ENCODE peak calls at places on chromosome 10, in seven cellular contexts. L is body of pancreas, U is heart right ventricle, I is right atrium auricular region, P is A549, R is mammary epithelial cell, J is coronary artery. M is an unnamed sample.

GRCh38 chr10:61047788-61048560 is 104.0 kb upstream of the RHOBTB1 start:
- DNase-seq in U (no peak), P (no peak), L (no peak), R (no peak), I (no peak), J (no peak), M (no peak)

GRCh38 chr10:100311307-100311706 is 18.7 kb downstream of the PKD2L1 start:
- DNase-seq in U (no peak), R (no peak), J (no peak), P (no peak), L (no peak), I (no peak), M (no peak)

GRCh38 chr10:88880287-88881094 is 446 bp downstream of the STAMBPL1 start:
- DNase-seq in P (peak; percentile 69), I (peak; percentile 88), J (peak; percentile 86), L (peak; percentile 83), R (peak; percentile 83), U (peak; percentile 84), M (peak; percentile 81)

GRCh38 chr10:84524435-84524834 is 196.0 kb downstream of the CCSER2 start:
- DNase-seq in R (no peak), P (no peak), U (no peak), J (no peak), L (no peak), I (no peak), M (no peak)

GRCh38 chr10:9227679-9228365 is 1173.3 kb downstream of the GATA3 start:
- DNase-seq in L (no peak), P (no peak), R (peak; percentile 6), J (no peak), I (no peak), U (no peak), M (no peak)

GRCh38 chr10:45580371-45580770 is 92.2 kb downstream of the ZFAND4 start:
- DNase-seq in R (no peak), I (no peak), U (no peak), L (peak; percentile 12), J (no peak), P (no peak), M (peak; percentile 51)

GRCh38 chr10:78777466-78778256 is 291.1 kb upstream of the ZMIZ1 start:
- DNase-seq in J (peak; percentile 84), U (peak; percentile 57), I (peak; percentile 76), P (no peak), R (no peak), L (peak; percentile 46), M (no peak)

GRCh38 chr10:79239930-79240713 is 107.1 kb upstream of the PPIF start:
- DNase-seq in U (no peak), R (no peak), J (no peak), L (no peak), I (no peak), P (no peak), M (no peak)

GRCh38 chr10:28939352-28940157 is 262.2 kb downstream of the BAMBI start:
- DNase-seq in P (peak; percentile 92), U (peak; percentile 21), J (peak; percentile 90), I (peak; percentile 94), R (no peak), L (peak; percentile 94), M (no peak)

GRCh38 chr10:71735709-71736569 is 16.4 kb upstream of the C10orf105 start:
- DNase-seq in R (no peak), P (no peak), U (no peak), J (no peak), I (no peak), L (peak; percentile 50), M (peak; percentile 47)

GRCh38 chr10:97991875-97992274 is 38.5 kb downstream of the CRTAC1 start:
- DNase-seq in R (peak; percentile 21), P (peak; percentile 13), U (no peak), J (no peak), I (no peak), L (no peak), M (no peak)

GRCh38 chr10:127415116-127415515 is 134.0 kb upstream of the NPS start:
- DNase-seq in U (no peak), L (no peak), I (no peak), J (no peak), R (no peak), P (no peak), M (no peak)

GRCh38 chr10:106107711-106108110 is 1056.8 kb downstream of the SORCS1 start:
- DNase-seq in I (no peak), J (no peak), L (no peak), P (no peak), U (no peak), R (peak; percentile 3), M (no peak)

GRCh38 chr10:119241066-119241465 is 33.7 kb downstream of the GRK5 start:
- DNase-seq in R (no peak), P (no peak), L (no peak), U (no peak), J (no peak), I (no peak), M (no peak)

GRCh38 chr10:120508393-120508792 is 51.4 kb downstream of the PLPP4 start:
- DNase-seq in L (no peak), U (no peak), R (peak; percentile 98), J (no peak), P (no peak), I (no peak), M (no peak)

DNA sequence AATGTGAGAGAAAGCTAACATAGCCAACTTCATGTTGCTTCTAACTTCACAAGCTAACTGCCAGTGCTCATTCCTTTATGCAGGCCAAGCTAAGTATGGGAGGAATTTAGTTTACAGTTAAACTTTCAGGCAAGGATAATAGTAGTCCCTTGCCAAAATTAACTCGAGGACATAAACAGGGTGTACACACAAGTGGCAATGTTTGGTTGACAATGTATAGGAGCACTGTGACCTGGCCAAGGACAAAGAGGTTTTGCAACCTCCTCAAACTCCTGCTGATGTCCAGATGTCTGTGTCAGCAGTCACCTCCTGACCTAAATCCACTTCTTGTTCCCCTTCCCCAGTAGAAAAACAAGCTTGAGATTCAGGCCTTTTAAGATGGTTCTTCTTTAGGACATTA is 494.6 kb upstream of the KLF6 start:
- DNase-seq in I (no peak), U (no peak), R (no peak), J (no peak), L (peak; percentile 44), P (no peak), M (no peak)
- TF ChIP-seq CTCF in I (no peak), U (no peak), R (no peak), J (no peak), L (no peak), P (no peak), M (no peak)

GRCh38 chr10:123367181-123367580 is 213.0 kb downstream of the BUB3 start:
- DNase-seq in U (no peak), P (no peak), R (no peak), J (no peak), L (no peak), I (no peak), M (no peak)
- TF ChIP-seq CTCF in U (no peak), P (no peak), R (no peak), J (no peak), L (no peak), I (no peak), M (no peak)

GRCh38 chr10:92464364-92464763 is 109.5 kb downstream of the IDE start:
- DNase-seq in P (no peak), J (no peak), L (no peak), I (no peak), R (no peak), U (no peak), M (no peak)

GRCh38 chr10:92463582-92463981 is 110.3 kb downstream of the IDE start:
- DNase-seq in P (no peak), R (no peak), L (no peak), U (no peak), I (no peak), J (no peak), M (no peak)
- TF ChIP-seq CTCF in P (no peak), R (no peak), L (no peak), U (no peak), I (no peak), J (no peak), M (no peak)

GRCh38 chr10:34804306-34804705 is 10.8 kb downstream of the PARD3 start:
- DNase-seq in L (no peak), I (no peak), J (no peak), R (peak; percentile 65), P (no peak), U (no peak), M (no peak)
- TF ChIP-seq CTCF in L (no peak), I (no peak), J (no peak), R (no peak), P (no peak), U (no peak), M (no peak)

DNA sequence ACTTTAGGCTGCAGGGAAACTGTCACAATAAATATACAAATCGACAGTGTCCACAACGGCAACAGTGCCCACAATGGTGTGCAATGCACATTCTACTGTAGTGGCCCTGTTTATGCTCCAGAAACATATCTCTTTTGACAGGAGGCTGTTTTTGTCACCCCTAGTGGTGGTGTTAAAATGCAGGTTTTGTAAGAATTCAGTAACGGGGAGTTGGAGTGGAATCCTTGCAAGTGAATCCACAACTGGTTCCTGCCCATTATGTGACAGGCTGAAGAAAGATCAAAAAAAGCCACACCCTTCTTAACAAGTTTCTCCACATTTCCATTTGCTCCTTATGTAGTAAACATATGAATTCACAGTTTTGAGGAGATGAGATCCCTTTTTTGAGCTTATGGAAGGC is 58.5 kb downstream of the BEND7 start:
- DNase-seq in U (no peak), J (no peak), R (no peak), L (no peak), P (no peak), I (no peak), M (no peak)
- TF ChIP-seq CTCF in U (no peak), J (no peak), R (peak; percentile 14), L (no peak), P (no peak), I (no peak), M (no peak)

M was measured in GM20000.